ENCODE peak calls at places on chromosomes 11 and 22, in six cellular contexts. Y is H9, X is neuronal stem cell, B is IMR-90, K is mesendoderm, S is H1. W is an unnamed sample.

GRCh38 chr11:65448418-65449196 is 26.0 kb downstream of the NEAT1 start:
- DNase-seq in S (no peak), Y (peak; percentile 66), X (no peak), K (peak; percentile 82), B (peak; percentile 64), W (peak; percentile 94)

GRCh38 chr22:36940676-36941075 is 27.2 kb downstream of the CSF2RB start:
- DNase-seq in B (no peak), X (no peak), K (no peak), S (no peak), Y (peak; percentile 24), W (no peak)

GRCh38 chr11:12126352-12127019 is 16.1 kb downstream of the MICAL2 start:
- DNase-seq in S (no peak), B (peak; percentile 93), Y (no peak), K (no peak), X (no peak), W (peak; percentile 94)

GRCh38 chr22:23878219-23878618 is 16.0 kb upstream of the MIF start:
- DNase-seq in S (no peak), Y (no peak), X (no peak), K (no peak), B (no peak), W (no peak)

GRCh38 chr11:32316846-32317525 is 118.4 kb downstream of the WT1 start:
- DNase-seq in S (no peak), K (no peak), B (no peak), X (no peak), Y (no peak), W (peak; percentile 54)

GRCh38 chr11:14645247-14645912 is 1.8 kb downstream of the PDE3B start:
- DNase-seq in Y (no peak), X (no peak), S (no peak), K (no peak), B (peak; percentile 31), W (peak; percentile 40)

GRCh38 chr11:43467958-43468357 is 109.2 kb downstream of the TTC17 start:
- DNase-seq in B (no peak), S (no peak), K (peak; percentile 13), Y (no peak), X (no peak), W (peak; percentile 5)

GRCh38 chr11:45919806-45920530 is 2.3 kb upstream of the PEX16 start:
- DNase-seq in S (no peak), Y (no peak), X (no peak), B (no peak), K (peak; percentile 34), W (no peak)

GRCh38 chr11:92846542-92847125 is 122.8 kb upstream of the MTNR1B start:
- DNase-seq in S (no peak), X (no peak), B (peak; percentile 31), K (no peak), Y (no peak), W (no peak)

GRCh38 chr11:843818-844692 is 1.4 kb downstream of the TSPAN4 start:
- DNase-seq in S (peak; percentile 86), B (peak; percentile 90), X (no peak), K (peak; percentile 98), Y (peak; percentile 96), W (peak; percentile 93)

GRCh38 chr11:134576721-134577171 is 164.7 kb upstream of the B3GAT1 start:
- DNase-seq in Y (no peak), S (peak; percentile 29), K (no peak), X (no peak), B (no peak), W (no peak)

GRCh38 chr22:36321797-36322601 is 65.8 kb downstream of the MYH9 start:
- DNase-seq in Y (no peak), B (no peak), K (no peak), X (no peak), S (no peak), W (no peak)

GRCh38 chr11:1218788-1219445 is 3.9 kb upstream of the MUC5B start:
- DNase-seq in Y (peak; percentile 25), S (peak; percentile 33), K (no peak), X (no peak), B (no peak), W (no peak)

GRCh38 chr22:40153705-40154104 is 24.0 kb upstream of the TNRC6B start:
- DNase-seq in K (no peak), S (no peak), B (no peak), Y (no peak), X (no peak), W (no peak)

GRCh38 chr11:78798567-78799170 is 224.0 kb upstream of the NARS2 start:
- DNase-seq in B (peak; percentile 81), X (peak; percentile 54), S (peak; percentile 86), K (peak; percentile 79), Y (peak; percentile 77), W (peak; percentile 76)

GRCh38 chr11:42319926-42320325 is 860.5 kb upstream of the LRRC4C start:
- DNase-seq in K (no peak), S (no peak), Y (no peak), X (no peak), B (no peak), W (no peak)

GRCh38 chr11:65436412-65437032 is 13.9 kb downstream of the NEAT1 start:
- DNase-seq in K (no peak), S (no peak), B (peak; percentile 49), X (no peak), Y (no peak), W (peak; percentile 80)

GRCh38 chr11:129195682-129196081 is 3.6 kb upstream of the ARHGAP32 start:
- DNase-seq in Y (no peak), X (no peak), B (no peak), K (peak; percentile 33), S (no peak), W (no peak)

GRCh38 chr22:35313311-35314121 is 13.8 kb downstream of the TOM1 start:
- DNase-seq in B (peak; percentile 96), K (no peak), X (no peak), S (no peak), Y (no peak), W (peak; percentile 81)

GRCh38 chr11:91407842-91408241 is 816.8 kb upstream of the FAT3 start:
- DNase-seq in X (no peak), Y (no peak), B (no peak), K (no peak), S (no peak), W (no peak)

GRCh38 chr11:74559934-74560309 is 32.5 kb upstream of the POLD3 start:
- DNase-seq in K (no peak), Y (no peak), X (no peak), B (peak; percentile 43), S (no peak), W (no peak)

GRCh38 chr11:70633610-70634009 is 235.3 kb downstream of the CTTN start:
- DNase-seq in S (no peak), B (no peak), K (no peak), Y (no peak), X (no peak), W (no peak)

GRCh38 chr11:86736303-86737143 is 63.8 kb upstream of the PRSS23 start:
- DNase-seq in X (no peak), Y (no peak), S (no peak), K (no peak), B (no peak), W (no peak)

GRCh38 chr11:3163241-3163981 is 1.7 kb downstream of the OSBPL5 start:
- DNase-seq in Y (no peak), K (peak; percentile 58), X (no peak), B (no peak), S (no peak), W (no peak)

DNA sequence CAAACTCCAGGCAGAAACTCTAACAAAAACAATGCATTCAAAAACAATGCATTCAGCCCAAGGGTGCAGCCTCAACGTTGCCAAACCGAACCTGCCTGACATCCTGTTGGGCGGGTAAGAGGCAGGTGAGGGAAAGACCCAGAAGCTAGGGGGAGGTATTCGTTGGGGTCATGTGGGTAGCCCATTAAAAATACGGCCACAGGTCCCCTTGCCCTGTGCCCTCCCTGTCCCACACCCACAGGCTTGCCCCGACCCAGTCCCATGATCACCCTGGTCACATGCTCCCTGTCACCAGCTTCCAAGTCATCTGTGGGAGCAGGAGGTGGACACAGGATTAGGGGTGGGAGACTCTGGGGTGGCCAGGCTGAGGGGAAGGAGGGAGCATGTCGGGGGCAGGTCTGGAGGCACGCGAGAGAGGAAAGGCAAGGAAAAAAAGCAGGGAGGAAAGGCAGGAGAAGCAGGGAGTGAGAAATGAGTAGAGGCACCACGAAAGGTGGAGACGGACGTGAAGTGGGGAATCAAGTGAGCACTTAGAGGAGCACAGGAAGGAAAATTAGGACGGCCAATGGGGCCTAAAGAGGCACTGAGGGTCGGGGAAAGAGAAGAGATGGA is 683 bp downstream of the PLA2G6 start:
- DNase-seq in S (no peak), X (no peak), B (no peak), Y (no peak), K (peak; percentile 53), W (no peak)
- H4K8ac ChIP-seq in S (peak overlapping the region; percentile 63), X (peak overlapping the region; percentile 88), B (peak overlapping the region; percentile 98), Y (peak overlapping the region; percentile 96), K (no peak overlapping the region), W (peak overlapping the region; percentile 96)

GRCh38 chr11:36103933-36104530 is 160.2 kb downstream of the LDLRAD3 start:
- DNase-seq in B (no peak), K (no peak), S (no peak), Y (no peak), X (no peak), W (no peak)

GRCh38 chr11:36102868-36103267 is 159.0 kb downstream of the LDLRAD3 start:
- DNase-seq in K (no peak), X (no peak), B (no peak), S (no peak), Y (no peak), W (no peak)

GRCh38 chr11:36104660-36104992 is 160.8 kb downstream of the LDLRAD3 start:
- DNase-seq in Y (no peak), S (no peak), X (no peak), B (no peak), K (no peak), W (no peak)

GRCh38 chr11:36098976-36099375 is 155.1 kb downstream of the LDLRAD3 start:
- DNase-seq in X (no peak), S (no peak), B (no peak), Y (no peak), K (no peak), W (no peak)

GRCh38 chr11:36101466-36101865 is 157.6 kb downstream of the LDLRAD3 start:
- DNase-seq in S (no peak), B (no peak), K (no peak), Y (no peak), X (no peak), W (no peak)
- H3K9ac ChIP-seq in S (no peak overlapping the region), B (no peak overlapping the region), K (no peak overlapping the region), Y (no peak overlapping the region), X (no peak overlapping the region), W (no peak overlapping the region)

GRCh38 chr22:49826603-49827306 is 918 bp downstream of the BRD1 start:
- DNase-seq in K (peak; percentile 25), B (peak; percentile 32), X (no peak), Y (no peak), S (peak; percentile 60), W (peak; percentile 47)
- H4K8ac ChIP-seq in K (no peak overlapping the region), B (no peak overlapping the region), X (no peak overlapping the region), Y (no peak overlapping the region), S (peak overlapping the region; percentile 38), W (peak overlapping the region; percentile 42)

GRCh38 chr22:30445438-30445936 is 19.9 kb downstream of the MTFP1 start:
- DNase-seq in Y (no peak), K (no peak), X (no peak), B (peak; percentile 39), S (no peak), W (peak; percentile 58)

GRCh38 chr22:30441088-30441487 is 15.5 kb downstream of the MTFP1 start:
- DNase-seq in S (no peak), B (no peak), Y (no peak), K (no peak), X (no peak), W (no peak)

GRCh38 chr22:30439226-30439625 is 13.7 kb downstream of the MTFP1 start:
- DNase-seq in B (no peak), X (no peak), K (no peak), Y (no peak), S (no peak), W (no peak)

GRCh38 chr22:30439836-30440235 is 14.3 kb downstream of the MTFP1 start:
- DNase-seq in B (no peak), S (no peak), K (no peak), X (no peak), Y (no peak), W (no peak)

GRCh38 chr22:30444632-30445437 is 19.3 kb downstream of the MTFP1 start:
- DNase-seq in S (peak; percentile 91), K (peak; percentile 87), Y (peak; percentile 85), X (peak; percentile 80), B (peak; percentile 52), W (peak; percentile 62)
- H3K9ac ChIP-seq in S (no peak overlapping the region), K (peak overlapping the region; percentile 69), Y (no peak overlapping the region), X (no peak overlapping the region), B (peak overlapping the region; percentile 12), W (peak overlapping the region; percentile 78)